ENCODE peak calls at places on chromosomes 7 and 10, in eight cellular contexts. M, U, H, P, S, A, N and X are unnamed samples.

GRCh38 chr7:32119790-32120196 is 49.6 kb upstream of the PDE1C start:
- DNase-seq in M (no peak), U (no peak), H (no peak), P (no peak), S (no peak), A (no peak), N (no peak), X (no peak)

GRCh38 chr7:142248-142955 is 50.0 kb upstream of the FAM20C start:
- DNase-seq in M (no peak), U (no peak), H (no peak), P (peak), S (no peak), A (no peak), N (no peak), X (peak)

GRCh38 chr10:2476236-2476814 is 591.0 kb upstream of the PFKP start:
- DNase-seq in M (no peak), U (no peak), H (no peak), P (no peak), S (no peak), A (no peak), N (no peak), X (no peak)

GRCh38 chr7:50766808-50767207 is 15.9 kb downstream of the GRB10 start:
- DNase-seq in M (no peak), U (no peak), H (no peak), P (no peak), S (no peak), A (no peak), N (no peak), X (no peak)

GRCh38 chr7:149459201-149459539 is 1.7 kb downstream of the ZNF777 start:
- DNase-seq in M (no peak), U (no peak), H (no peak), P (no peak), S (no peak), A (no peak), N (no peak), X (no peak)

GRCh38 chr10:99908512-99908911 is 101.2 kb downstream of the DNMBP start:
- DNase-seq in M (no peak), U (no peak), H (no peak), P (no peak), S (peak), A (no peak), N (no peak), X (no peak)

GRCh38 chr10:101001225-101002035 is 1.8 kb downstream of the LZTS2 start:
- DNase-seq in M (no peak), U (peak), H (peak), P (no peak), S (peak), A (peak), N (no peak), X (peak)

GRCh38 chr10:99742701-99743100 is 10.7 kb downstream of the CUTC start:
- DNase-seq in M (no peak), U (no peak), H (no peak), P (no peak), S (peak), A (no peak), N (no peak), X (no peak)

GRCh38 chr10:124222298-124223000 is 129.1 kb upstream of the CHST15 start:
- DNase-seq in M (no peak), U (no peak), H (no peak), P (no peak), S (no peak), A (no peak), N (no peak), X (no peak)

GRCh38 chr7:123797673-123798526 is 47.1 kb upstream of the HYAL4 start:
- DNase-seq in M (peak), U (no peak), H (peak), P (peak), S (peak), A (no peak), N (no peak), X (peak)

GRCh38 chr10:47297796-47298540 is 2.0 kb upstream of the GDF10 start:
- DNase-seq in M (no peak), U (no peak), H (no peak), P (no peak), S (no peak), A (no peak), N (no peak), X (no peak)

GRCh38 chr10:97571622-97572021 is 957 bp upstream of the ANKRD2 start:
- DNase-seq in M (no peak), U (peak), H (no peak), P (no peak), S (no peak), A (peak), N (no peak), X (peak)

GRCh38 chr7:4801839-4802231 is 26.4 kb downstream of the AP5Z1 start:
- DNase-seq in M (no peak), U (no peak), H (no peak), P (no peak), S (no peak), A (no peak), N (no peak), X (no peak)

GRCh38 chr10:45211576-45211975 is 103.8 kb downstream of the OR13A1 start:
- DNase-seq in M (no peak), U (no peak), H (no peak), P (no peak), S (no peak), A (no peak), N (no peak), X (no peak)

GRCh38 chr7:2299853-2300512 is 14.3 kb downstream of the SNX8 start:
- DNase-seq in M (no peak), U (no peak), H (no peak), P (peak), S (no peak), A (no peak), N (no peak), X (no peak)

GRCh38 chr10:12679636-12680035 is 321.9 kb downstream of the CCDC3 start:
- DNase-seq in M (no peak), U (no peak), H (no peak), P (peak), S (no peak), A (no peak), N (no peak), X (no peak)

GRCh38 chr10:51804861-51805260 is 105.5 kb upstream of the CSTF2T start:
- DNase-seq in M (peak), U (no peak), H (peak), P (no peak), S (peak), A (no peak), N (no peak), X (no peak)

GRCh38 chr10:6050801-6051445 is 11.2 kb downstream of the IL2RA start:
- DNase-seq in M (no peak), U (peak), H (peak), P (no peak), S (peak), A (peak), N (peak), X (peak)